ENCODE peak calls at places on chromosomes 6 and 20, in six cellular contexts. One of them, this sample, is unnamed.

GRCh38 chr6:90412538-90413369 is 116.1 kb upstream of the BACH2 start:
- DNase-seq in lower lobe of right lung: no peak
- DNase-seq in endothelial cell of umbilical vein: no peak
- DNase-seq in foreskin fibroblast: no peak
- DNase-seq in cardiac fibroblast: no peak
- DNase-seq in hepatocyte: no peak
- DNase-seq in this sample: no peak

GRCh38 chr6:72464791-72465691 is 156.8 kb upstream of the KCNQ5 start:
- DNase-seq in lower lobe of right lung: no peak
- DNase-seq in hepatocyte: peak
- DNase-seq in foreskin fibroblast: peak
- DNase-seq in endothelial cell of umbilical vein: no peak
- DNase-seq in cardiac fibroblast: peak
- DNase-seq in this sample: peak

GRCh38 chr6:390914-391558 is 516 bp upstream of the IRF4 start:
- DNase-seq in foreskin fibroblast: peak
- DNase-seq in cardiac fibroblast: peak
- DNase-seq in lower lobe of right lung: no peak
- DNase-seq in hepatocyte: no peak
- DNase-seq in endothelial cell of umbilical vein: no peak
- DNase-seq in this sample: no peak

GRCh38 chr6:20426177-20427082 is 24.8 kb downstream of the E2F3 start:
- DNase-seq in cardiac fibroblast: no peak
- DNase-seq in endothelial cell of umbilical vein: no peak
- DNase-seq in lower lobe of right lung: no peak
- DNase-seq in foreskin fibroblast: no peak
- DNase-seq in hepatocyte: no peak
- DNase-seq in this sample: peak

GRCh38 chr20:58544301-58544700 is 29.1 kb upstream of the APCDD1L start:
- DNase-seq in cardiac fibroblast: no peak
- DNase-seq in hepatocyte: no peak
- DNase-seq in lower lobe of right lung: no peak
- DNase-seq in foreskin fibroblast: no peak
- DNase-seq in endothelial cell of umbilical vein: no peak
- DNase-seq in this sample: no peak

GRCh38 chr6:136067731-136068341 is 182.3 kb downstream of the MTFR2 start:
- DNase-seq in lower lobe of right lung: no peak
- DNase-seq in foreskin fibroblast: no peak
- DNase-seq in cardiac fibroblast: peak
- DNase-seq in endothelial cell of umbilical vein: peak
- DNase-seq in hepatocyte: no peak
- DNase-seq in this sample: peak

GRCh38 chr6:93678841-93679454 is 259.6 kb upstream of the EPHA7 start:
- DNase-seq in cardiac fibroblast: peak
- DNase-seq in lower lobe of right lung: no peak
- DNase-seq in hepatocyte: no peak
- DNase-seq in endothelial cell of umbilical vein: peak
- DNase-seq in foreskin fibroblast: no peak
- DNase-seq in this sample: no peak

GRCh38 chr6:49692534-49692933 is 20.8 kb downstream of the CRISP2 start:
- DNase-seq in lower lobe of right lung: no peak
- DNase-seq in cardiac fibroblast: no peak
- DNase-seq in endothelial cell of umbilical vein: no peak
- DNase-seq in foreskin fibroblast: no peak
- DNase-seq in hepatocyte: no peak
- DNase-seq in this sample: no peak

GRCh38 chr20:17710379-17711305 is 10.9 kb downstream of the BANF2 start:
- DNase-seq in foreskin fibroblast: no peak
- DNase-seq in lower lobe of right lung: no peak
- DNase-seq in endothelial cell of umbilical vein: no peak
- DNase-seq in cardiac fibroblast: no peak
- DNase-seq in hepatocyte: peak
- DNase-seq in this sample: no peak

GRCh38 chr20:6489361-6490154 is 277.9 kb upstream of the BMP2 start:
- DNase-seq in cardiac fibroblast: no peak
- DNase-seq in hepatocyte: peak
- DNase-seq in foreskin fibroblast: no peak
- DNase-seq in lower lobe of right lung: no peak
- DNase-seq in endothelial cell of umbilical vein: no peak
- DNase-seq in this sample: no peak

GRCh38 chr6:37531026-37531425 is 31.3 kb upstream of the CCDC167 start:
- DNase-seq in hepatocyte: no peak
- DNase-seq in foreskin fibroblast: no peak
- DNase-seq in cardiac fibroblast: peak
- DNase-seq in lower lobe of right lung: no peak
- DNase-seq in endothelial cell of umbilical vein: no peak
- DNase-seq in this sample: no peak

GRCh38 chr6:124879110-124879991 is 82.9 kb upstream of the RNF217 start:
- DNase-seq in cardiac fibroblast: no peak
- DNase-seq in lower lobe of right lung: no peak
- DNase-seq in foreskin fibroblast: no peak
- DNase-seq in hepatocyte: no peak
- DNase-seq in endothelial cell of umbilical vein: no peak
- DNase-seq in this sample: no peak

GRCh38 chr6:42335896-42336295 is 115.8 kb downstream of the TRERF1 start:
- DNase-seq in endothelial cell of umbilical vein: no peak
- DNase-seq in foreskin fibroblast: no peak
- DNase-seq in hepatocyte: no peak
- DNase-seq in cardiac fibroblast: no peak
- DNase-seq in lower lobe of right lung: no peak
- DNase-seq in this sample: no peak

GRCh38 chr20:40251284-40251932 is 437.6 kb downstream of the MAFB start:
- DNase-seq in lower lobe of right lung: peak
- DNase-seq in cardiac fibroblast: peak
- DNase-seq in endothelial cell of umbilical vein: peak
- DNase-seq in hepatocyte: peak
- DNase-seq in foreskin fibroblast: no peak
- DNase-seq in this sample: no peak

GRCh38 chr6:43383021-43383667 is 13.7 kb upstream of the ZNF318 start:
- DNase-seq in foreskin fibroblast: peak
- DNase-seq in cardiac fibroblast: peak
- DNase-seq in endothelial cell of umbilical vein: no peak
- DNase-seq in lower lobe of right lung: no peak
- DNase-seq in hepatocyte: no peak
- DNase-seq in this sample: no peak

GRCh38 chr20:20230741-20231140 is 137.2 kb upstream of the INSM1 start:
- DNase-seq in foreskin fibroblast: no peak
- DNase-seq in endothelial cell of umbilical vein: no peak
- DNase-seq in lower lobe of right lung: no peak
- DNase-seq in cardiac fibroblast: no peak
- DNase-seq in hepatocyte: no peak
- DNase-seq in this sample: no peak

GRCh38 chr6:165092881-165093595 is 216.4 kb downstream of the C6orf118 start:
- DNase-seq in hepatocyte: no peak
- DNase-seq in foreskin fibroblast: no peak
- DNase-seq in cardiac fibroblast: no peak
- DNase-seq in endothelial cell of umbilical vein: no peak
- DNase-seq in lower lobe of right lung: no peak
- DNase-seq in this sample: no peak

GRCh38 chr6:75210885-75211739 is 5.3 kb upstream of the COL12A1 start:
- DNase-seq in cardiac fibroblast: peak
- DNase-seq in endothelial cell of umbilical vein: peak
- DNase-seq in lower lobe of right lung: no peak
- DNase-seq in hepatocyte: peak
- DNase-seq in foreskin fibroblast: peak
- DNase-seq in this sample: no peak

GRCh38 chr6:84462697-84463096 is 235.3 kb upstream of the CEP162 start:
- DNase-seq in foreskin fibroblast: peak
- DNase-seq in cardiac fibroblast: peak
- DNase-seq in hepatocyte: no peak
- DNase-seq in endothelial cell of umbilical vein: peak
- DNase-seq in lower lobe of right lung: no peak
- DNase-seq in this sample: no peak

GRCh38 chr6:7900621-7901020 is 10.0 kb downstream of the TXNDC5 start:
- DNase-seq in lower lobe of right lung: no peak
- DNase-seq in foreskin fibroblast: no peak
- DNase-seq in hepatocyte: no peak
- DNase-seq in cardiac fibroblast: no peak
- DNase-seq in endothelial cell of umbilical vein: peak
- DNase-seq in this sample: no peak
- H3K4me3 ChIP-seq in lower lobe of right lung: no peak
- H3K4me3 ChIP-seq in foreskin fibroblast: no peak
- H3K4me3 ChIP-seq in hepatocyte: no peak
- H3K4me3 ChIP-seq in cardiac fibroblast: no peak
- H3K4me3 ChIP-seq in endothelial cell of umbilical vein: no peak
- H3K4me3 ChIP-seq in this sample: no peak

GRCh38 chr6:113596477-113596876 is 260.7 kb upstream of the MARCKS start:
- DNase-seq in foreskin fibroblast: no peak
- DNase-seq in lower lobe of right lung: no peak
- DNase-seq in hepatocyte: no peak
- DNase-seq in cardiac fibroblast: no peak
- DNase-seq in endothelial cell of umbilical vein: no peak
- DNase-seq in this sample: no peak

GRCh38 chr6:113596907-113597583 is 260.1 kb upstream of the MARCKS start:
- DNase-seq in hepatocyte: no peak
- DNase-seq in foreskin fibroblast: peak
- DNase-seq in endothelial cell of umbilical vein: no peak
- DNase-seq in cardiac fibroblast: peak
- DNase-seq in lower lobe of right lung: no peak
- DNase-seq in this sample: no peak

GRCh38 chr6:113595921-113596376 is 261.2 kb upstream of the MARCKS start:
- DNase-seq in hepatocyte: no peak
- DNase-seq in cardiac fibroblast: peak
- DNase-seq in foreskin fibroblast: peak
- DNase-seq in lower lobe of right lung: no peak
- DNase-seq in endothelial cell of umbilical vein: no peak
- DNase-seq in this sample: no peak

GRCh38 chr6:113591896-113592827 is 265.0 kb upstream of the MARCKS start:
- DNase-seq in lower lobe of right lung: no peak
- DNase-seq in hepatocyte: peak
- DNase-seq in endothelial cell of umbilical vein: peak
- DNase-seq in foreskin fibroblast: no peak
- DNase-seq in cardiac fibroblast: peak
- DNase-seq in this sample: no peak

DNA sequence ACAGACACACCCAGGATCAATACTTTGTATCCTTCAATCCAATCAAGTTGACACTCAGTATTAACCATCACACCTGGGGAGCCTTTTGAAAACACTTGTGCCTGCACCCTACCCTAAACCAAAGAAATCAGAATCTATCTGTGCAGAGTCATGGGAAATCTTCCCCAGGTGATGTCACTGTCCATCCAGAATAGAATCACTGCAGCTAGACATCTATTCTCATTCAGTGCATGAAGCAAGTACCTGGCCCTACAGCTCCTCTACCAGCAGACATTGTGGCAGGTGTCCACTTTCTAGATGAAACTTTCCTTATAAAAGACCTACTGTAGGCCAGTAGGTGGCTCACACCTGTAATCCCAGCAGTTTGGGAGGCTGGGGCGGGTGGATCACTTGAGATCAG is 262.4 kb upstream of the MARCKS start:
- DNase-seq in foreskin fibroblast: no peak
- DNase-seq in hepatocyte: no peak
- DNase-seq in cardiac fibroblast: no peak
- DNase-seq in lower lobe of right lung: no peak
- DNase-seq in endothelial cell of umbilical vein: no peak
- DNase-seq in this sample: no peak
- TF ChIP-seq CTCF in foreskin fibroblast: no peak
- TF ChIP-seq CTCF in hepatocyte: no peak
- TF ChIP-seq CTCF in cardiac fibroblast: no peak
- TF ChIP-seq CTCF in lower lobe of right lung: no peak
- TF ChIP-seq CTCF in endothelial cell of umbilical vein: no peak
- TF ChIP-seq CTCF in this sample: no peak

DNA sequence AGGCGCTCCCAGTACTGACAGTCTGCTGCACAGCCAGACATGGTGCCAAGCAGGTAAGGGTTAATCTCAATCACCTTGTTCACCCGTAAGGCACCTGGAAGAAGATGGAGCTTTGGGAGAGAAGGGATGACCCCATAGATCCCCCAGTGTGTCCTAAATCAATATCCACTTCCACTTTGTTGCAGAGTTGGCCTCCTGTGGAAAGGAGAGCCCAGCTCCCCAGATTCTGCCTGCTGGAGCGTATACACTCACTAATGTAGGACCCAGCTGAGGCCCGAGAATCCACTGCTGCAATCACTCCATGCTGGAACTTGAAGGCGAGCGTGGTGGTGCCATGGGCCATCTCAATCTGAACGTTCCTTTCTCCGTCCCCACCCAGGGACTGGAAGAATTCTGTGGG is 1.2 kb downstream of the PSMB8 start:
- DNase-seq in foreskin fibroblast: no peak
- DNase-seq in cardiac fibroblast: no peak
- DNase-seq in lower lobe of right lung: no peak
- DNase-seq in endothelial cell of umbilical vein: no peak
- DNase-seq in hepatocyte: no peak
- DNase-seq in this sample: no peak
- H3K4me3 ChIP-seq in foreskin fibroblast: peak
- H3K4me3 ChIP-seq in cardiac fibroblast: no peak
- H3K4me3 ChIP-seq in lower lobe of right lung: peak
- H3K4me3 ChIP-seq in endothelial cell of umbilical vein: no peak
- H3K4me3 ChIP-seq in hepatocyte: no peak
- H3K4me3 ChIP-seq in this sample: no peak

GRCh38 chr20:47196091-47197081 is 160.1 kb downstream of the ZMYND8 start:
- DNase-seq in hepatocyte: peak
- DNase-seq in cardiac fibroblast: peak
- DNase-seq in endothelial cell of umbilical vein: peak
- DNase-seq in foreskin fibroblast: peak
- DNase-seq in lower lobe of right lung: peak
- DNase-seq in this sample: no peak
- TF ChIP-seq CTCF in hepatocyte: peak
- TF ChIP-seq CTCF in cardiac fibroblast: peak
- TF ChIP-seq CTCF in endothelial cell of umbilical vein: peak
- TF ChIP-seq CTCF in foreskin fibroblast: peak
- TF ChIP-seq CTCF in lower lobe of right lung: peak
- TF ChIP-seq CTCF in this sample: peak

GRCh38 chr20:45138451-45139300 is 14.4 kb upstream of the WFDC12 start:
- DNase-seq in cardiac fibroblast: peak
- DNase-seq in lower lobe of right lung: peak
- DNase-seq in hepatocyte: peak
- DNase-seq in foreskin fibroblast: no peak
- DNase-seq in endothelial cell of umbilical vein: peak
- DNase-seq in this sample: no peak
- H3K4me3 ChIP-seq in cardiac fibroblast: no peak
- H3K4me3 ChIP-seq in lower lobe of right lung: no peak
- H3K4me3 ChIP-seq in hepatocyte: no peak
- H3K4me3 ChIP-seq in foreskin fibroblast: no peak
- H3K4me3 ChIP-seq in endothelial cell of umbilical vein: no peak
- H3K4me3 ChIP-seq in this sample: no peak